ENCODE peak calls at places on chromosome 4, in six cellular contexts. I is foreskin fibroblast, H is DMS 273 treated with DMSO at 0.1 percent for 48 hours, W is astrocyte of the spinal cord, U is GM06990, G is MCF 10A. R is an unnamed sample.
A peak's percentile ranks its signal among the peaks of the same experiment; 100 is the strongest.

GRCh38 chr4:151810476-151810875 is 49.7 kb upstream of the GATB start:
- DNase-seq in I (no peak), H (no peak), W (no peak), U (no peak), G (no peak), R (no peak)

GRCh38 chr4:19944806-19945205 is 306.9 kb upstream of the SLIT2 start:
- DNase-seq in I (peak; percentile 4), H (no peak), W (no peak), U (no peak), G (peak; percentile 78), R (no peak)

GRCh38 chr4:122739174-122739573 is 6.7 kb downstream of the BBS12 start:
- DNase-seq in I (peak; percentile 82), H (no peak), W (peak; percentile 86), U (no peak), G (peak; percentile 61), R (no peak)

GRCh38 chr4:15868065-15868464 is 70.5 kb downstream of the FGFBP1 start:
- DNase-seq in I (no peak), H (no peak), W (no peak), U (no peak), G (peak; percentile 39), R (no peak)

GRCh38 chr4:186015212-186015817 is 53.6 kb upstream of the TLR3 start:
- DNase-seq in I (no peak), H (no peak), W (no peak), U (no peak), G (peak; percentile 13), R (no peak)

GRCh38 chr4:89152972-89153371 is 41.6 kb downstream of the TIGD2 start:
- DNase-seq in I (no peak), H (peak; percentile 97), W (peak; percentile 43), U (no peak), G (peak; percentile 46), R (peak; percentile 30)

GRCh38 chr4:26992657-26993361 is 132.2 kb downstream of the STIM2 start:
- DNase-seq in I (peak; percentile 41), H (no peak), W (peak; percentile 71), U (peak; percentile 60), G (peak; percentile 16), R (peak; percentile 50)

GRCh38 chr4:4720671-4721070 is 138.8 kb upstream of the MSX1 start:
- DNase-seq in I (no peak), H (no peak), W (no peak), U (no peak), G (no peak), R (no peak)

GRCh38 chr4:150867148-150867547 is 147.9 kb downstream of the LRBA start:
- DNase-seq in I (peak; percentile 38), H (peak; percentile 2), W (peak; percentile 81), U (peak; percentile 19), G (peak; percentile 84), R (peak; percentile 66)

GRCh38 chr4:124980276-124980752 is 267.8 kb upstream of the ANKRD50 start:
- DNase-seq in I (peak; percentile 54), H (no peak), W (peak; percentile 16), U (no peak), G (no peak), R (peak; percentile 4)

GRCh38 chr4:90766837-90767236 is 639.6 kb downstream of the CCSER1 start:
- DNase-seq in I (no peak), H (no peak), W (no peak), U (no peak), G (no peak), R (no peak)

GRCh38 chr4:94831607-94832006 is 73.9 kb downstream of the BMPR1B start:
- DNase-seq in I (no peak), H (no peak), W (no peak), U (no peak), G (no peak), R (no peak)

GRCh38 chr4:54050214-54050904 is 14.0 kb downstream of the CHIC2 start:
- DNase-seq in I (no peak), H (no peak), W (peak; percentile 48), U (no peak), G (no peak), R (no peak)

GRCh38 chr4:40140206-40140605 is 56.6 kb upstream of the RHOH start:
- DNase-seq in I (no peak), H (no peak), W (no peak), U (no peak), G (no peak), R (no peak)

GRCh38 chr4:167196386-167196785 is 37.9 kb downstream of the SPOCK3 start:
- DNase-seq in I (no peak), H (no peak), W (peak; percentile 54), U (no peak), G (peak; percentile 18), R (peak; percentile 14)

GRCh38 chr4:148214529-148215166 is 227.6 kb downstream of the NR3C2 start:
- DNase-seq in I (no peak), H (no peak), W (no peak), U (no peak), G (peak; percentile 23), R (peak; percentile 21)

GRCh38 chr4:7761720-7762119 is 177.9 kb downstream of the AFAP1 start:
- DNase-seq in I (peak; percentile 59), H (no peak), W (no peak), U (peak; percentile 50), G (peak; percentile 28), R (peak; percentile 36)

GRCh38 chr4:6716018-6716911 is at the start of gene BLOC1S4:
- DNase-seq in I (peak; percentile 90), H (peak; percentile 64), W (peak; percentile 91), U (peak; percentile 95), G (peak; percentile 87), R (peak; percentile 91)

GRCh38 chr4:87853108-87853507 is 20.3 kb downstream of the MEPE start:
- DNase-seq in I (no peak), H (peak; percentile 5), W (peak; percentile 75), U (no peak), G (peak; percentile 61), R (peak; percentile 30)

GRCh38 chr4:31139767-31140166 is 419.6 kb downstream of the PCDH7 start:
- DNase-seq in I (no peak), H (no peak), W (no peak), U (no peak), G (no peak), R (no peak)

GRCh38 chr4:166293551-166293950 is 420.5 kb downstream of the TLL1 start:
- DNase-seq in I (peak; percentile 16), H (no peak), W (no peak), U (no peak), G (no peak), R (no peak)

GRCh38 chr4:47468686-47469365 is 5.3 kb upstream of the COMMD8 start:
- DNase-seq in I (no peak), H (no peak), W (peak; percentile 32), U (no peak), G (no peak), R (no peak)

GRCh38 chr4:123673971-123674370 is 277.4 kb downstream of the SPRY1 start:
- DNase-seq in I (peak; percentile 43), H (no peak), W (peak; percentile 25), U (no peak), G (no peak), R (no peak)

GRCh38 chr4:107066622-107067021 is 30.5 kb upstream of the DKK2 start:
- DNase-seq in I (no peak), H (no peak), W (no peak), U (no peak), G (no peak), R (no peak)

GRCh38 chr4:177554966-177555574 is 112.8 kb upstream of the AGA start:
- DNase-seq in I (no peak), H (no peak), W (peak; percentile 44), U (peak; percentile 0), G (peak; percentile 61), R (peak; percentile 21)

GRCh38 chr4:7821245-7822165 is 118.2 kb downstream of the AFAP1 start:
- DNase-seq in I (no peak), H (no peak), W (no peak), U (no peak), G (no peak), R (no peak)

GRCh38 chr4:184247421-184247820 is 29.7 kb upstream of the ENPP6 start:
- DNase-seq in I (no peak), H (no peak), W (no peak), U (no peak), G (no peak), R (no peak)

GRCh38 chr4:82644731-82645126 is 82.9 kb upstream of the TMEM150C start:
- DNase-seq in I (no peak), H (no peak), W (no peak), U (no peak), G (no peak), R (no peak)